ENCODE peak calls at places on chromosome 17, in four cellular contexts. I, T, B and Z are unnamed samples.

GRCh38 chr17:71460943-71461342 is 659.9 kb upstream of the SOX9 start:
- DNase-seq in I (peak; percentile 12), T (peak; percentile 60), B (no peak), Z (no peak)

GRCh38 chr17:77479372-77479781 is 338.6 kb downstream of the SEC14L1 start:
- DNase-seq in I (no peak), T (peak; percentile 65), B (no peak), Z (no peak)

GRCh38 chr17:70668276-70668937 is 499.1 kb downstream of the KCNJ2 start:
- DNase-seq in I (no peak), T (no peak), B (no peak), Z (no peak)

GRCh38 chr17:57988301-57989010 is 402 bp upstream of the VEZF1 start:
- DNase-seq in I (peak; percentile 77), T (peak; percentile 83), B (peak; percentile 70), Z (peak; percentile 67)

GRCh38 chr17:36506831-36507230 is 20.4 kb downstream of the ZNHIT3 start:
- DNase-seq in I (no peak), T (no peak), B (no peak), Z (no peak)

GRCh38 chr17:17348872-17349723 is 45.9 kb downstream of the NT5M start:
- DNase-seq in I (no peak), T (no peak), B (no peak), Z (no peak)

GRCh38 chr17:322006-322780 is 30.4 kb downstream of the RPH3AL start:
- DNase-seq in I (no peak), T (no peak), B (no peak), Z (no peak)

GRCh38 chr17:75592364-75593020 is 4.9 kb downstream of the MYO15B start:
- DNase-seq in I (no peak), T (no peak), B (no peak), Z (no peak)

GRCh38 chr17:48970224-48970623 is 1.8 kb upstream of the GIP start:
- DNase-seq in I (peak; percentile 61), T (no peak), B (peak; percentile 15), Z (no peak)

GRCh38 chr17:43406676-43407645 is 8.2 kb downstream of the ARL4D start:
- DNase-seq in I (peak; percentile 72), T (no peak), B (peak; percentile 82), Z (no peak)

GRCh38 chr17:80421381-80422090 is 6.6 kb downstream of the ENDOV start:
- DNase-seq in I (no peak), T (no peak), B (no peak), Z (no peak)

GRCh38 chr17:2547176-2547575 is 35.5 kb upstream of the METTL16 start:
- DNase-seq in I (peak; percentile 49), T (no peak), B (peak; percentile 14), Z (no peak)

GRCh38 chr17:68328676-68329075 is 37.4 kb downstream of the ARSG start:
- DNase-seq in I (no peak), T (no peak), B (no peak), Z (no peak)

GRCh38 chr17:69878661-69879060 is 196.4 kb upstream of the KCNJ16 start:
- DNase-seq in I (no peak), T (no peak), B (peak; percentile 46), Z (no peak)

GRCh38 chr17:59361916-59362810 is 30.7 kb downstream of the YPEL2 start:
- DNase-seq in I (no peak), T (peak; percentile 79), B (peak; percentile 98), Z (peak; percentile 60)

GRCh38 chr17:73658821-73659220 is 14.6 kb upstream of the SDK2 start:
- DNase-seq in I (no peak), T (no peak), B (no peak), Z (no peak)

GRCh38 chr17:45036696-45037095 is 14.7 kb downstream of the DCAKD start:
- DNase-seq in I (no peak), T (no peak), B (no peak), Z (no peak)

GRCh38 chr17:75572713-75573539 is 14.7 kb upstream of the MYO15B start:
- DNase-seq in I (no peak), T (no peak), B (no peak), Z (no peak)

GRCh38 chr17:17161759-17162158 is 44.4 kb downstream of the PLD6 start:
- DNase-seq in I (no peak), T (no peak), B (no peak), Z (no peak)

GRCh38 chr17:63476857-63477470 is at the start of gene ACE:
- DNase-seq in I (peak; percentile 62), T (peak; percentile 82), B (peak; percentile 32), Z (peak; percentile 61)

GRCh38 chr17:20073056-20073979 is 64.2 kb downstream of the SPECC1 start:
- DNase-seq in I (no peak), T (no peak), B (peak; percentile 52), Z (peak; percentile 73)

GRCh38 chr17:40536731-40537171 is 28.5 kb downstream of the CCR7 start:
- DNase-seq in I (peak; percentile 83), T (no peak), B (peak; percentile 56), Z (no peak)

GRCh38 chr17:2335726-2336214 is 487 bp downstream of the TSR1 start:
- DNase-seq in I (no peak), T (no peak), B (peak; percentile 36), Z (no peak)

GRCh38 chr17:48642059-48642842 is 16.1 kb upstream of the HOXB9 start:
- DNase-seq in I (peak; percentile 81), T (no peak), B (no peak), Z (no peak)

GRCh38 chr17:70829876-70830275 is 660.5 kb downstream of the KCNJ2 start:
- DNase-seq in I (no peak), T (no peak), B (peak; percentile 54), Z (no peak)

GRCh38 chr17:74513987-74514631 is 17.2 kb downstream of the CD300LB start:
- DNase-seq in I (peak; percentile 87), T (peak; percentile 87), B (peak; percentile 74), Z (peak; percentile 10)

GRCh38 chr17:57574040-57574513 is 171.0 kb downstream of the CCDC182 start:
- DNase-seq in I (no peak), T (no peak), B (peak; percentile 62), Z (no peak)

GRCh38 chr17:16888413-16889087 is 83.4 kb downstream of the TNFRSF13B start:
- DNase-seq in I (no peak), T (no peak), B (no peak), Z (no peak)

GRCh38 chr17:9050801-9051401 is 29.6 kb downstream of the NTN1 start:
- DNase-seq in I (peak; percentile 56), T (no peak), B (peak; percentile 66), Z (no peak)

GRCh38 chr17:14464741-14465140 is 163.9 kb downstream of the HS3ST3B1 start:
- DNase-seq in I (no peak), T (no peak), B (peak; percentile 36), Z (no peak)

GRCh38 chr17:21573961-21574610 is 118.2 kb upstream of the KCNJ18 start:
- DNase-seq in I (no peak), T (no peak), B (peak; percentile 26), Z (no peak)

GRCh38 chr17:20970329-20970728 is 72.5 kb downstream of the USP22 start:
- DNase-seq in I (no peak), T (no peak), B (no peak), Z (no peak)

GRCh38 chr17:33858682-33859081 is 396.4 kb upstream of the CCL2 start:
- DNase-seq in I (no peak), T (no peak), B (no peak), Z (no peak)

GRCh38 chr17:35293151-35293837 is 50.4 kb downstream of the SLFN5 start:
- DNase-seq in I (no peak), T (no peak), B (no peak), Z (no peak)

GRCh38 chr17:82884341-82884871 is 44.6 kb upstream of the ZNF750 start:
- DNase-seq in I (no peak), T (no peak), B (no peak), Z (no peak)

GRCh38 chr17:12085076-12085949 is 64.6 kb downstream of the MAP2K4 start:
- DNase-seq in I (peak; percentile 8), T (no peak), B (no peak), Z (no peak)

GRCh38 chr17:79813826-79814623 is 17.1 kb upstream of the CBX8 start:
- DNase-seq in I (no peak), T (no peak), B (no peak), Z (no peak)

GRCh38 chr17:283911-284675 is 68.5 kb downstream of the RPH3AL start:
- DNase-seq in I (no peak), T (no peak), B (no peak), Z (no peak)

GRCh38 chr17:27588354-27588753 is 42.6 kb upstream of the LGALS9 start:
- DNase-seq in I (no peak), T (no peak), B (no peak), Z (no peak)

GRCh38 chr17:27582696-27583095 is 48.3 kb upstream of the LGALS9 start:
- DNase-seq in I (no peak), T (no peak), B (no peak), Z (no peak)

GRCh38 chr17:27585792-27586191 is 45.2 kb upstream of the LGALS9 start:
- DNase-seq in I (no peak), T (no peak), B (no peak), Z (no peak)

GRCh38 chr17:27585153-27585681 is 45.8 kb upstream of the LGALS9 start:
- DNase-seq in I (no peak), T (no peak), B (no peak), Z (no peak)

DNA sequence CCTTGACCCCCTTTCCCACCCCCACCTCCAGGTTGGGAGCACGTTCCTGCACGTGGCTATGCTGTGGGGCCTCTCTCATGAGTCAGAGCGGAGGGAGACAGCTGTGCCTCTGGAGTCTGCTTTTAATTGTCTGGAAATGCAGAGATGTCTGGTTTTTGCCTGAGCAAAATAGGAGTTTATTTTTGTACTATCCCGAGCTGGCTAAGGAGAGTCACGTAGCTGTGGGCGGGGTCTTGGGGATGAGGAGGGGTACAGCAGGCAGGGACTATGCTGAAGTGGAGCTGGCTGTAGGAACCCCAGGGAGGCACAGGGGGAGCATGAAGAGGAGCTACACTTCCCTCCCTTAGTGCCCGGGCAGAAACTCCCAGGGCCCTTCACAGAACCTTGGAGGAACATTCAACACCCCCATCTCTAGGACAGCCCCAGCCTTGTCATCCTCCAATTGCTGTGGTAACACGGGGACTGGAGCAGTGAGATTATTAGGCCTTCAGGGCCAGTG is 44.7 kb upstream of the LGALS9 start:
- DNase-seq in I (peak; percentile 49), T (no peak), B (peak; percentile 89), Z (no peak)
- H3K4me2 ChIP-seq in I (peak overlapping the region; percentile 39), T (no peak overlapping the region), B (no peak overlapping the region), Z (no peak overlapping the region)

GRCh38 chr17:50102164-50102991 is 7.2 kb downstream of the PDK2 start:
- DNase-seq in I (no peak), T (no peak), B (no peak), Z (no peak)
- H3K4me2 ChIP-seq in I (peak overlapping the region; percentile 33), T (no peak overlapping the region), B (no peak overlapping the region), Z (no peak overlapping the region)

GRCh38 chr17:7467498-7467897 is 11.9 kb downstream of the ZBTB4 start:
- DNase-seq in I (no peak), T (no peak), B (no peak), Z (no peak)
- H3K4me2 ChIP-seq in I (no peak overlapping the region), T (peak overlapping the region; percentile 37), B (no peak overlapping the region), Z (no peak overlapping the region)

GRCh38 chr17:47278561-47278960 is 24.9 kb downstream of the ITGB3 start:
- DNase-seq in I (no peak), T (no peak), B (no peak), Z (peak; percentile 16)

GRCh38 chr17:47279062-47279801 is 25.6 kb downstream of the ITGB3 start:
- DNase-seq in I (peak; percentile 24), T (peak; percentile 77), B (peak; percentile 99), Z (peak; percentile 67)

GRCh38 chr17:47276868-47277267 is 23.2 kb downstream of the ITGB3 start:
- DNase-seq in I (peak; percentile 33), T (no peak), B (peak; percentile 82), Z (no peak)

GRCh38 chr17:47276444-47276843 is 22.8 kb downstream of the ITGB3 start:
- DNase-seq in I (no peak), T (no peak), B (no peak), Z (no peak)

GRCh38 chr17:47277921-47278320 is 24.3 kb downstream of the ITGB3 start:
- DNase-seq in I (no peak), T (no peak), B (no peak), Z (no peak)
- H3K4me2 ChIP-seq in I (no peak overlapping the region), T (peak overlapping the region; percentile 15), B (peak overlapping the region; percentile 56), Z (no peak overlapping the region)